ENCODE peak calls at places on chromosomes 7 and 10, in six cellular contexts. One of them, this sample, is unnamed.

GRCh38 chr10:50511512-50512213 is 112.1 kb downstream of the SGMS1 start:
- DNase-seq in psoas muscle: no peak
- DNase-seq in omental fat pad: no peak
- DNase-seq in CD8-positive, alpha-beta T cell: no peak
- DNase-seq in prostate gland: no peak
- DNase-seq in astrocyte of the spinal cord: peak
- DNase-seq in this sample: no peak

GRCh38 chr10:29144126-29144525 is 144.7 kb upstream of the LYZL1 start:
- DNase-seq in psoas muscle: no peak
- DNase-seq in astrocyte of the spinal cord: no peak
- DNase-seq in CD8-positive, alpha-beta T cell: no peak
- DNase-seq in omental fat pad: no peak
- DNase-seq in prostate gland: no peak
- DNase-seq in this sample: no peak

GRCh38 chr10:59362991-59363390 is 642 bp upstream of the FAM13C start:
- DNase-seq in CD8-positive, alpha-beta T cell: no peak
- DNase-seq in omental fat pad: peak
- DNase-seq in astrocyte of the spinal cord: peak
- DNase-seq in prostate gland: peak
- DNase-seq in psoas muscle: peak
- DNase-seq in this sample: no peak

GRCh38 chr10:6300106-6300783 is 97.5 kb downstream of the PFKFB3 start:
- DNase-seq in CD8-positive, alpha-beta T cell: peak
- DNase-seq in prostate gland: no peak
- DNase-seq in astrocyte of the spinal cord: peak
- DNase-seq in omental fat pad: no peak
- DNase-seq in psoas muscle: no peak
- DNase-seq in this sample: no peak

GRCh38 chr10:104299031-104299904 is 30.3 kb downstream of the GSTO2 start:
- DNase-seq in prostate gland: no peak
- DNase-seq in astrocyte of the spinal cord: peak
- DNase-seq in CD8-positive, alpha-beta T cell: no peak
- DNase-seq in psoas muscle: no peak
- DNase-seq in omental fat pad: peak
- DNase-seq in this sample: no peak

GRCh38 chr10:110493832-110494426 is 3.8 kb upstream of the DUSP5 start:
- DNase-seq in omental fat pad: no peak
- DNase-seq in CD8-positive, alpha-beta T cell: no peak
- DNase-seq in prostate gland: no peak
- DNase-seq in astrocyte of the spinal cord: peak
- DNase-seq in psoas muscle: no peak
- DNase-seq in this sample: no peak

GRCh38 chr7:121313793-121314676 is 14.8 kb upstream of the WNT16 start:
- DNase-seq in psoas muscle: no peak
- DNase-seq in astrocyte of the spinal cord: peak
- DNase-seq in CD8-positive, alpha-beta T cell: no peak
- DNase-seq in omental fat pad: no peak
- DNase-seq in prostate gland: no peak
- DNase-seq in this sample: no peak

GRCh38 chr7:93890041-93890463 is 501 bp downstream of the TFPI2 start:
- DNase-seq in CD8-positive, alpha-beta T cell: no peak
- DNase-seq in astrocyte of the spinal cord: peak
- DNase-seq in omental fat pad: no peak
- DNase-seq in psoas muscle: peak
- DNase-seq in prostate gland: peak
- DNase-seq in this sample: no peak

GRCh38 chr7:66142996-66143395 is 28.3 kb downstream of the CRCP start:
- DNase-seq in omental fat pad: no peak
- DNase-seq in CD8-positive, alpha-beta T cell: no peak
- DNase-seq in prostate gland: peak
- DNase-seq in psoas muscle: no peak
- DNase-seq in astrocyte of the spinal cord: no peak
- DNase-seq in this sample: no peak

DNA sequence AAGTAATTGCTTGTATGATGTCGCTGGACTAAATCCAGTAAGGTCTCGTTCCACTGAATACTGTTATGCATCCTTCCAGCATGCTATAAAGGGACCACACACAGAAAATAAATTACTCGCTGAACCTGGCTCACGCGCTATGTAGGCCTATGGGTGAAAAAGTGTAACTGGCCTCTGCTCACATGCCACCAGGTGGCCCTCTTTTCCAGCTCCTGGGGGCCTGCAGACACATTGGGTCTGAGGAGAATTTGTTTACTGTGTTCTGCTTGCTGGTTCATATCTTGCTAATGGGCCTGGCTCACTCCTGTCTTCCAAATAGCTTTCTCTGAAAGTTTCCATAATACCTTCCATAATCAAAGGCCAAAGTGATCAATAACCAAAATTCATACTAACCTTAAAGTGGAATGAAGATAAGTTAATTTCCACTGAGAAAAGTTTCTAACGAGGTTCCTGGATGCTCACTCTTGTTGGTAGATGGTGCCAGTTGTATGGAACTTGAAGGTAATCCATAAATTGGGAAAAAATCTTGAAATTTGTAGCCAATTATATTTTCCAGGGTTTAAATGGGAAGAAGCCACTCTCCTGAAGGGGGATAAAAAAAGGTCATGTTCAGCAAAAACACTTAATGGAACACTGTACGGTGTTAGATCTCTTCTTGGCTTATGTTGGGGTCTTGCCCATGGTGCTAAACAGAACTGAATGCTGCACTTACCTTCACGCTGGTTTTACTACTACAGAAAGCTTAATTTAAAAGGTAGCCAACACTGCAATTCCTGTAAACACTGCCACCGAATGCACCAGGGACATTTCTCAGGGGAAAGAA is 27.0 kb upstream of the ZPBP start:
- DNase-seq in CD8-positive, alpha-beta T cell: peak
- DNase-seq in prostate gland: no peak
- DNase-seq in omental fat pad: no peak
- DNase-seq in astrocyte of the spinal cord: no peak
- DNase-seq in psoas muscle: no peak
- DNase-seq in this sample: no peak
- TF ChIP-seq CTCF in CD8-positive, alpha-beta T cell: peak
- TF ChIP-seq CTCF in prostate gland: no peak
- TF ChIP-seq CTCF in omental fat pad: no peak
- TF ChIP-seq CTCF in astrocyte of the spinal cord: no peak
- TF ChIP-seq CTCF in psoas muscle: no peak
- TF ChIP-seq CTCF in this sample: peak

GRCh38 chr10:83994351-83994750 is 145.0 kb upstream of the GHITM start:
- DNase-seq in psoas muscle: no peak
- DNase-seq in astrocyte of the spinal cord: no peak
- DNase-seq in prostate gland: no peak
- DNase-seq in omental fat pad: no peak
- DNase-seq in CD8-positive, alpha-beta T cell: no peak
- DNase-seq in this sample: no peak

GRCh38 chr10:83995932-83996331 is 143.4 kb upstream of the GHITM start:
- DNase-seq in astrocyte of the spinal cord: no peak
- DNase-seq in CD8-positive, alpha-beta T cell: no peak
- DNase-seq in omental fat pad: no peak
- DNase-seq in prostate gland: no peak
- DNase-seq in psoas muscle: no peak
- DNase-seq in this sample: no peak

GRCh38 chr10:83988435-83988834 is 150.9 kb upstream of the GHITM start:
- DNase-seq in CD8-positive, alpha-beta T cell: no peak
- DNase-seq in astrocyte of the spinal cord: no peak
- DNase-seq in prostate gland: no peak
- DNase-seq in psoas muscle: no peak
- DNase-seq in omental fat pad: no peak
- DNase-seq in this sample: no peak

GRCh38 chr10:83990126-83990525 is 149.2 kb upstream of the GHITM start:
- DNase-seq in omental fat pad: no peak
- DNase-seq in prostate gland: no peak
- DNase-seq in CD8-positive, alpha-beta T cell: no peak
- DNase-seq in psoas muscle: no peak
- DNase-seq in astrocyte of the spinal cord: no peak
- DNase-seq in this sample: no peak

DNA sequence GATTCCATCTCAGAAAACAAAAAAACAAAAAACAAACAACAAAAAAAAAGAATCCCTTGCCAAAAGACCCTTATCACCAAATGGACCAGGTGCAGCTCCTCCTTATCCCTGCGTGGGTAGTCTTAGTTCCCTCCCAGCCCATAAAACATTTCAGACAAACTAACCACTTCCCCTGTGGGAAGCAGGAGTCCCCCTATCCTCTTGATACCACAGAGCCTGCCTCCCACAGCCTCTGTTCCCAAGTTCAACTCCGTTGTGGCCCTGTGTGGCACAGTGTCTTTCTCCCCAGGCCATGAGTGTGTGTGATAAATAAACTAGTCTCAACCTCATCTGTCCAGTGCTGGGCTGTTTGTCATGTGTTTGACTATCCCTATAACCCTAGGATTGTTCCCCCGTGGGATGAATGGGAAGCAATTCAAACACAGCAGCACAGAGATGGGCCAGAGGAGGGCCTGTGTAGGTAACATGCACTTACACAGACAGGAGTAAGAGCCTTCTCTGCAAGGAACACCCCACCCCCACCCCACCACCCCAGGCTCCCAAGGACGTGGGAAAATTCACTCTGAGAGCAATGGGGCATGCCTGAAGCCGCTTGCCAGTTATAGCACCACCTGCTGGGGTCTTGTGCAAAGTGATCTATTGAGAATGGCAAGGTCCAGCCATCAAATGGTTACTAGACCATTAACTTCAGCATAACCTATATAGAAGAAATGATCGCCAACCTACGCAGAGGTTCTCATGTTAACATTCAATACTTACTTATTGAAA is 147.1 kb upstream of the GHITM start:
- DNase-seq in prostate gland: no peak
- DNase-seq in astrocyte of the spinal cord: no peak
- DNase-seq in omental fat pad: no peak
- DNase-seq in psoas muscle: no peak
- DNase-seq in CD8-positive, alpha-beta T cell: no peak
- DNase-seq in this sample: no peak
- TF ChIP-seq CTCF in prostate gland: no peak
- TF ChIP-seq CTCF in astrocyte of the spinal cord: peak
- TF ChIP-seq CTCF in omental fat pad: no peak
- TF ChIP-seq CTCF in psoas muscle: no peak
- TF ChIP-seq CTCF in CD8-positive, alpha-beta T cell: no peak
- TF ChIP-seq CTCF in this sample: peak

GRCh38 chr10:42974693-42975002 is 102.2 kb upstream of the RET start:
- DNase-seq in prostate gland: no peak
- DNase-seq in omental fat pad: no peak
- DNase-seq in astrocyte of the spinal cord: no peak
- DNase-seq in CD8-positive, alpha-beta T cell: no peak
- DNase-seq in psoas muscle: no peak
- DNase-seq in this sample: no peak

GRCh38 chr10:42976353-42977031 is 100.4 kb upstream of the RET start:
- DNase-seq in CD8-positive, alpha-beta T cell: peak
- DNase-seq in prostate gland: no peak
- DNase-seq in astrocyte of the spinal cord: no peak
- DNase-seq in omental fat pad: peak
- DNase-seq in psoas muscle: peak
- DNase-seq in this sample: no peak

GRCh38 chr10:42977032-42977416 is 99.8 kb upstream of the RET start:
- DNase-seq in psoas muscle: no peak
- DNase-seq in CD8-positive, alpha-beta T cell: no peak
- DNase-seq in omental fat pad: peak
- DNase-seq in astrocyte of the spinal cord: no peak
- DNase-seq in prostate gland: no peak
- DNase-seq in this sample: no peak

GRCh38 chr10:42975005-42975493 is 101.8 kb upstream of the RET start:
- DNase-seq in omental fat pad: peak
- DNase-seq in astrocyte of the spinal cord: no peak
- DNase-seq in psoas muscle: peak
- DNase-seq in CD8-positive, alpha-beta T cell: no peak
- DNase-seq in prostate gland: no peak
- DNase-seq in this sample: no peak

GRCh38 chr10:42975558-42976352 is 101.1 kb upstream of the RET start:
- DNase-seq in psoas muscle: peak
- DNase-seq in omental fat pad: peak
- DNase-seq in astrocyte of the spinal cord: no peak
- DNase-seq in prostate gland: no peak
- DNase-seq in CD8-positive, alpha-beta T cell: peak
- DNase-seq in this sample: no peak
- TF ChIP-seq CTCF in psoas muscle: no peak
- TF ChIP-seq CTCF in omental fat pad: no peak
- TF ChIP-seq CTCF in astrocyte of the spinal cord: no peak
- TF ChIP-seq CTCF in prostate gland: no peak
- TF ChIP-seq CTCF in CD8-positive, alpha-beta T cell: no peak
- TF ChIP-seq CTCF in this sample: peak

GRCh38 chr10:21171197-21171935 is 274.3 kb upstream of the NEBL start:
- DNase-seq in prostate gland: no peak
- DNase-seq in psoas muscle: no peak
- DNase-seq in astrocyte of the spinal cord: no peak
- DNase-seq in CD8-positive, alpha-beta T cell: no peak
- DNase-seq in omental fat pad: no peak
- DNase-seq in this sample: no peak

GRCh38 chr10:21171936-21172773 is 275.0 kb upstream of the NEBL start:
- DNase-seq in prostate gland: no peak
- DNase-seq in psoas muscle: no peak
- DNase-seq in omental fat pad: no peak
- DNase-seq in astrocyte of the spinal cord: no peak
- DNase-seq in CD8-positive, alpha-beta T cell: no peak
- DNase-seq in this sample: no peak

GRCh38 chr10:21173433-21173963 is 276.4 kb upstream of the NEBL start:
- DNase-seq in prostate gland: no peak
- DNase-seq in omental fat pad: no peak
- DNase-seq in astrocyte of the spinal cord: no peak
- DNase-seq in psoas muscle: no peak
- DNase-seq in CD8-positive, alpha-beta T cell: no peak
- DNase-seq in this sample: no peak

GRCh38 chr10:21173964-21174669 is 277.0 kb upstream of the NEBL start:
- DNase-seq in psoas muscle: peak
- DNase-seq in prostate gland: peak
- DNase-seq in CD8-positive, alpha-beta T cell: peak
- DNase-seq in omental fat pad: no peak
- DNase-seq in astrocyte of the spinal cord: no peak
- DNase-seq in this sample: no peak

GRCh38 chr10:21172774-21173432 is 275.8 kb upstream of the NEBL start:
- DNase-seq in omental fat pad: no peak
- DNase-seq in astrocyte of the spinal cord: no peak
- DNase-seq in psoas muscle: no peak
- DNase-seq in CD8-positive, alpha-beta T cell: no peak
- DNase-seq in prostate gland: peak
- DNase-seq in this sample: no peak
- TF ChIP-seq CTCF in omental fat pad: no peak
- TF ChIP-seq CTCF in astrocyte of the spinal cord: no peak
- TF ChIP-seq CTCF in psoas muscle: no peak
- TF ChIP-seq CTCF in CD8-positive, alpha-beta T cell: no peak
- TF ChIP-seq CTCF in prostate gland: no peak
- TF ChIP-seq CTCF in this sample: no peak

GRCh38 chr10:10804061-10804460 is 213.6 kb upstream of the CELF2 start:
- DNase-seq in psoas muscle: no peak
- DNase-seq in prostate gland: no peak
- DNase-seq in CD8-positive, alpha-beta T cell: no peak
- DNase-seq in astrocyte of the spinal cord: no peak
- DNase-seq in omental fat pad: no peak
- DNase-seq in this sample: no peak
- TF ChIP-seq CTCF in psoas muscle: no peak
- TF ChIP-seq CTCF in prostate gland: no peak
- TF ChIP-seq CTCF in CD8-positive, alpha-beta T cell: no peak
- TF ChIP-seq CTCF in astrocyte of the spinal cord: no peak
- TF ChIP-seq CTCF in omental fat pad: no peak
- TF ChIP-seq CTCF in this sample: no peak